ENCODE peak calls at places on chromosomes 12 and 14, in eight cellular contexts. One of them, this sample, is unnamed.
A peak's percentile ranks its signal among the peaks of the same experiment; 100 is the strongest.

GRCh38 chr14:75822522-75823288 is 159.1 kb downstream of the TGFB3 start:
- DNase-seq in MM.1S: no peak
- DNase-seq in HCT116: peak; percentile 67
- DNase-seq in SK-N-SH: no peak
- DNase-seq in hepatocyte: no peak
- DNase-seq in GM23338: no peak
- DNase-seq in PC-3: peak; percentile 81
- DNase-seq in OCI-LY7: no peak
- DNase-seq in this sample: no peak

GRCh38 chr12:583251-583869 is 79.9 kb downstream of the NINJ2 start:
- DNase-seq in MM.1S: no peak
- DNase-seq in OCI-LY7: no peak
- DNase-seq in SK-N-SH: no peak
- DNase-seq in hepatocyte: peak; percentile 71
- DNase-seq in PC-3: no peak
- DNase-seq in GM23338: no peak
- DNase-seq in HCT116: no peak
- DNase-seq in this sample: peak; percentile 40

GRCh38 chr12:109020750-109021380 is at the start of gene SVOP:
- DNase-seq in MM.1S: peak; percentile 39
- DNase-seq in hepatocyte: peak; percentile 93
- DNase-seq in HCT116: peak; percentile 29
- DNase-seq in OCI-LY7: no peak
- DNase-seq in PC-3: peak; percentile 79
- DNase-seq in GM23338: peak; percentile 95
- DNase-seq in SK-N-SH: peak; percentile 85
- DNase-seq in this sample: peak; percentile 97

GRCh38 chr12:109927622-109928021 is 27.5 kb downstream of the TCHP start:
- DNase-seq in MM.1S: no peak
- DNase-seq in OCI-LY7: peak; percentile 46
- DNase-seq in hepatocyte: peak; percentile 53
- DNase-seq in SK-N-SH: peak; percentile 75
- DNase-seq in HCT116: peak; percentile 28
- DNase-seq in PC-3: peak; percentile 69
- DNase-seq in GM23338: peak; percentile 74
- DNase-seq in this sample: peak; percentile 60

GRCh38 chr12:40469736-40470135 is 222.5 kb upstream of the CNTN1 start:
- DNase-seq in SK-N-SH: peak; percentile 4
- DNase-seq in GM23338: no peak
- DNase-seq in PC-3: no peak
- DNase-seq in HCT116: no peak
- DNase-seq in OCI-LY7: no peak
- DNase-seq in hepatocyte: no peak
- DNase-seq in MM.1S: no peak
- DNase-seq in this sample: no peak

GRCh38 chr12:122067966-122068365 is 10.6 kb upstream of the MLXIP start:
- DNase-seq in PC-3: no peak
- DNase-seq in hepatocyte: no peak
- DNase-seq in MM.1S: peak; percentile 73
- DNase-seq in OCI-LY7: peak; percentile 90
- DNase-seq in SK-N-SH: no peak
- DNase-seq in GM23338: no peak
- DNase-seq in HCT116: no peak
- DNase-seq in this sample: no peak

GRCh38 chr12:92224685-92225331 is 79.2 kb upstream of the BTG1 start:
- DNase-seq in GM23338: peak; percentile 19
- DNase-seq in MM.1S: no peak
- DNase-seq in SK-N-SH: peak; percentile 26
- DNase-seq in hepatocyte: peak; percentile 73
- DNase-seq in PC-3: peak; percentile 83
- DNase-seq in HCT116: no peak
- DNase-seq in OCI-LY7: no peak
- DNase-seq in this sample: no peak

GRCh38 chr14:74637184-74637562 is 25.1 kb upstream of the LTBP2 start:
- DNase-seq in OCI-LY7: no peak
- DNase-seq in PC-3: no peak
- DNase-seq in SK-N-SH: no peak
- DNase-seq in MM.1S: no peak
- DNase-seq in HCT116: no peak
- DNase-seq in hepatocyte: no peak
- DNase-seq in GM23338: no peak
- DNase-seq in this sample: peak; percentile 28

GRCh38 chr12:113808095-113808951 is 157.8 kb downstream of the RBM19 start:
- DNase-seq in hepatocyte: peak; percentile 22
- DNase-seq in SK-N-SH: no peak
- DNase-seq in OCI-LY7: no peak
- DNase-seq in MM.1S: no peak
- DNase-seq in HCT116: no peak
- DNase-seq in GM23338: no peak
- DNase-seq in PC-3: no peak
- DNase-seq in this sample: no peak

GRCh38 chr12:12901158-12901791 is 9.9 kb downstream of the GPRC5A start:
- DNase-seq in hepatocyte: peak; percentile 87
- DNase-seq in PC-3: peak; percentile 80
- DNase-seq in MM.1S: no peak
- DNase-seq in GM23338: no peak
- DNase-seq in HCT116: no peak
- DNase-seq in OCI-LY7: no peak
- DNase-seq in SK-N-SH: no peak
- DNase-seq in this sample: peak; percentile 24

GRCh38 chr12:43764528-43764927 is 5.8 kb downstream of the IRAK4 start:
- DNase-seq in MM.1S: no peak
- DNase-seq in PC-3: no peak
- DNase-seq in SK-N-SH: no peak
- DNase-seq in HCT116: no peak
- DNase-seq in OCI-LY7: no peak
- DNase-seq in GM23338: peak; percentile 51
- DNase-seq in hepatocyte: no peak
- DNase-seq in this sample: no peak
- H3K79me2 ChIP-seq in MM.1S: peaks cover 23% of the 10 kb centered on the region
- H3K79me2 ChIP-seq in PC-3: peaks cover 17% of the 10 kb centered on the region
- H3K79me2 ChIP-seq in SK-N-SH: no peaks in the 10 kb centered on the region
- H3K79me2 ChIP-seq in HCT116: no peaks in the 10 kb centered on the region
- H3K79me2 ChIP-seq in OCI-LY7: peaks cover 30% of the 10 kb centered on the region
- H3K79me2 ChIP-seq in GM23338: peaks cover 8% of the 10 kb centered on the region
- H3K79me2 ChIP-seq in hepatocyte: peaks cover 13% of the 10 kb centered on the region
- H3K79me2 ChIP-seq in this sample: no peaks in the 10 kb centered on the region

DNA sequence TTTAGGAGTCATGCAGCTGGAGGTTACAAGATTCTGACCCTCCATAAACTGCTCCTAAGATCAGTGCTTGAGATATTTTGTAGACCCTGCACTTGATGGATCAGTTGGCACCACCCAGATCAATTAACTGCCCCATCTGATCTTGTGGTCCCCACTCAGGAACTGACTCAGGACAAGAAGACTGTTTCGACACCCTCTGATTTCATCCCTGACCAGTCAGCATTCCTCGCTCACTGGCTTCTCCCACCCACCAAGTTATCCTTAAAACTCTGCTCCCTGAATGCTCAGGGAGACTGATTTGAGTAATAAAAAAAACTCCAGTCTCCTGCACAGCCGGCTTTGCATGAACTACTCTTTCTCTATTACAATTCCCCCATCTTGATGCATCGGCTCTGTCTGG is 360.2 kb downstream of the GALC start:
- DNase-seq in SK-N-SH: no peak
- DNase-seq in MM.1S: no peak
- DNase-seq in PC-3: no peak
- DNase-seq in OCI-LY7: no peak
- DNase-seq in hepatocyte: no peak
- DNase-seq in GM23338: no peak
- DNase-seq in HCT116: no peak
- DNase-seq in this sample: no peak
- TF ChIP-seq CTCF in SK-N-SH: no peak
- TF ChIP-seq CTCF in MM.1S: no peak
- TF ChIP-seq CTCF in PC-3: no peak
- TF ChIP-seq CTCF in OCI-LY7: no peak
- TF ChIP-seq CTCF in hepatocyte: no peak
- TF ChIP-seq CTCF in GM23338: no peak
- TF ChIP-seq CTCF in HCT116: no peak
- TF ChIP-seq CTCF in this sample: no peak

DNA sequence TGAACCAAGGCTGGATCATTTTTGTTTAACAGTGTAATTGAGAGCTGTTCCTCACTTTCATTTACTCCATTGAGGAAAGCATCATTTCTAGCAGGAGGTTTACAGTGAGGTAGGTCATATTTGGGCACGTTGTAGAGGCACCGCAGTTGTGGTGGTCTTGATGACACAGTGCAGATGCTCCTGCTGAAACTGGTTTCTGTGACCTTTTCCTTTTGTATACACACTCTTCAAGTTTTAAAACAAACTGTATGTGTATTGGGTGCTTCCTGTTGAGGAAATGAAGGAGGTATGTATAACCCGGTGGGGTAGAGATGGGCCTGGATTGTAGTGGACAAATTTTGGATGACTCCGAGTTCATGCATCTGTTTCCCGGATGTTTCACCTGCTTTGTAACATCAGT is 456.3 kb upstream of the RGS6 start:
- DNase-seq in PC-3: no peak
- DNase-seq in OCI-LY7: no peak
- DNase-seq in MM.1S: no peak
- DNase-seq in HCT116: no peak
- DNase-seq in hepatocyte: no peak
- DNase-seq in GM23338: no peak
- DNase-seq in SK-N-SH: no peak
- DNase-seq in this sample: no peak
- TF ChIP-seq EZH2phosphoT487 in PC-3: no peak
- TF ChIP-seq EZH2phosphoT487 in OCI-LY7: no peak
- TF ChIP-seq EZH2phosphoT487 in MM.1S: no peak
- TF ChIP-seq EZH2phosphoT487 in HCT116: no peak
- TF ChIP-seq EZH2phosphoT487 in hepatocyte: no peak
- TF ChIP-seq EZH2phosphoT487 in GM23338: no peak
- TF ChIP-seq EZH2phosphoT487 in SK-N-SH: no peak
- TF ChIP-seq EZH2phosphoT487 in this sample: no peak

DNA sequence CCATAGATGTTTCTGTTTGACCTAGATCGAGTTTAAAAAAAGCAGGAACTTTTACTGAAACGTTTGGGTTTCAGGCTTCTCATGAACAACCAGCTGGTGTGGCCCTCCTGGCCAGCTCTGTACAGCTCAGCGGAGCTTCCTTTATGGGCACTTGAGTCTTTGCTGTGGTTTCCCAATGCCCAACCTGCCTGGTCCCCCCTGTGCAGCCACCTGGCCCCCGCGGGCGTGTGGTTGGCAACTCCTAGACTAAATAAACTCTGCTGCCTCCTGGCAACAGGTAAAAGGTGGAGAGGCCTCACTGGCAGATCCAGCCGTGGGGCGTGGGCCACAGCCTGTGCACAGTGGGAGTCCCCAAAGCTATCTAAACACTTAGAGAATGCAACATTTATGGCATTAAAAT is 38.7 kb downstream of the ADGRD1 start:
- DNase-seq in hepatocyte: no peak
- DNase-seq in HCT116: no peak
- DNase-seq in OCI-LY7: peak; percentile 29
- DNase-seq in PC-3: no peak
- DNase-seq in SK-N-SH: no peak
- DNase-seq in MM.1S: no peak
- DNase-seq in GM23338: no peak
- DNase-seq in this sample: no peak
- H3K79me2 ChIP-seq in hepatocyte: no peaks in the 10 kb centered on the region
- H3K79me2 ChIP-seq in HCT116: no peaks in the 10 kb centered on the region
- H3K79me2 ChIP-seq in OCI-LY7: no peaks in the 10 kb centered on the region
- H3K79me2 ChIP-seq in PC-3: no peaks in the 10 kb centered on the region
- H3K79me2 ChIP-seq in SK-N-SH: no peaks in the 10 kb centered on the region
- H3K79me2 ChIP-seq in MM.1S: no peaks in the 10 kb centered on the region
- H3K79me2 ChIP-seq in GM23338: no peaks in the 10 kb centered on the region
- H3K79me2 ChIP-seq in this sample: no peaks in the 10 kb centered on the region

GRCh38 chr14:106491851-106492250 is 965.5 kb downstream of the TMEM121 start:
- DNase-seq in MM.1S: peak; percentile 35
- DNase-seq in PC-3: peak; percentile 9
- DNase-seq in OCI-LY7: peak; percentile 43
- DNase-seq in SK-N-SH: no peak
- DNase-seq in HCT116: no peak
- DNase-seq in hepatocyte: no peak
- DNase-seq in GM23338: peak; percentile 20
- DNase-seq in this sample: no peak
- TF ChIP-seq CTCF in MM.1S: peak; percentile 37
- TF ChIP-seq CTCF in PC-3: peak; percentile 35
- TF ChIP-seq CTCF in OCI-LY7: peak; percentile 65
- TF ChIP-seq CTCF in SK-N-SH: peak; percentile 54
- TF ChIP-seq CTCF in HCT116: peak; percentile 50
- TF ChIP-seq CTCF in hepatocyte: no peak
- TF ChIP-seq CTCF in GM23338: peak; percentile 26
- TF ChIP-seq CTCF in this sample: peak; percentile 31

This sample was measured in neural progenitor cell.